ENCODE peak calls at places on chromosome 6, in four cellular contexts. One of them, this sample, is unnamed.
A peak's percentile ranks its signal among the peaks of the same experiment; 100 is the strongest.

GRCh38 chr6:63882208-63882607 is 246.6 kb downstream of the PHF3 start:
- DNase-seq in K562: no peak
- DNase-seq in GM12878: no peak
- DNase-seq in HepG2: peak; percentile 8
- DNase-seq in this sample: peak; percentile 46

GRCh38 chr6:134074151-134074712 is 21.8 kb upstream of the SLC2A12 start:
- DNase-seq in K562: no peak
- DNase-seq in GM12878: no peak
- DNase-seq in HepG2: peak; percentile 9
- DNase-seq in this sample: no peak

GRCh38 chr6:70221025-70221714 is 81.7 kb downstream of the COL9A1 start:
- DNase-seq in K562: peak; percentile 46
- DNase-seq in GM12878: no peak
- DNase-seq in HepG2: peak; percentile 12
- DNase-seq in this sample: peak; percentile 46

GRCh38 chr6:83488861-83489260 is 23.5 kb upstream of the PRSS35 start:
- DNase-seq in K562: no peak
- DNase-seq in GM12878: no peak
- DNase-seq in HepG2: no peak
- DNase-seq in this sample: no peak

GRCh38 chr6:77450924-77451323 is 12.4 kb downstream of the HTR1B start:
- DNase-seq in K562: no peak
- DNase-seq in GM12878: no peak
- DNase-seq in HepG2: no peak
- DNase-seq in this sample: no peak

GRCh38 chr6:128494440-128494839 is 26.0 kb downstream of the PTPRK start:
- DNase-seq in K562: no peak
- DNase-seq in GM12878: no peak
- DNase-seq in HepG2: no peak
- DNase-seq in this sample: no peak

GRCh38 chr6:116971959-116972358 is 94.9 kb downstream of the RFX6 start:
- DNase-seq in K562: peak; percentile 29
- DNase-seq in GM12878: no peak
- DNase-seq in HepG2: peak; percentile 68
- DNase-seq in this sample: peak; percentile 57

GRCh38 chr6:15066433-15067337 is 179.2 kb upstream of the JARID2 start:
- DNase-seq in K562: peak; percentile 76
- DNase-seq in GM12878: no peak
- DNase-seq in HepG2: no peak
- DNase-seq in this sample: no peak

GRCh38 chr6:120711255-120711654 is 623.0 kb downstream of the TBC1D32 start:
- DNase-seq in K562: no peak
- DNase-seq in GM12878: no peak
- DNase-seq in HepG2: no peak
- DNase-seq in this sample: no peak

GRCh38 chr6:21756487-21756886 is 162.9 kb downstream of the SOX4 start:
- DNase-seq in K562: no peak
- DNase-seq in GM12878: no peak
- DNase-seq in HepG2: no peak
- DNase-seq in this sample: no peak

GRCh38 chr6:12538881-12539357 is 177.6 kb upstream of the PHACTR1 start:
- DNase-seq in K562: no peak
- DNase-seq in GM12878: no peak
- DNase-seq in HepG2: peak; percentile 79
- DNase-seq in this sample: no peak

GRCh38 chr6:28497893-28498292 is 17.7 kb downstream of the GPX6 start:
- DNase-seq in K562: no peak
- DNase-seq in GM12878: no peak
- DNase-seq in HepG2: no peak
- DNase-seq in this sample: no peak

GRCh38 chr6:14177413-14178082 is 60.0 kb downstream of the CD83 start:
- DNase-seq in K562: no peak
- DNase-seq in GM12878: no peak
- DNase-seq in HepG2: no peak
- DNase-seq in this sample: no peak

GRCh38 chr6:107237992-107238660 is 122.8 kb upstream of the BEND3 start:
- DNase-seq in K562: no peak
- DNase-seq in GM12878: no peak
- DNase-seq in HepG2: no peak
- DNase-seq in this sample: no peak

GRCh38 chr6:44377971-44378370 is 9.5 kb upstream of the CDC5L start:
- DNase-seq in K562: no peak
- DNase-seq in GM12878: no peak
- DNase-seq in HepG2: peak; percentile 16
- DNase-seq in this sample: no peak

GRCh38 chr6:128511518-128511917 is 8.9 kb downstream of the PTPRK start:
- DNase-seq in K562: no peak
- DNase-seq in GM12878: peak; percentile 27
- DNase-seq in HepG2: no peak
- DNase-seq in this sample: no peak

GRCh38 chr6:72938104-72938503 is 287.2 kb downstream of the KHDC1L start:
- DNase-seq in K562: no peak
- DNase-seq in GM12878: no peak
- DNase-seq in HepG2: no peak
- DNase-seq in this sample: no peak

GRCh38 chr6:31533455-31533841 is 4.7 kb downstream of the MCCD1 start:
- DNase-seq in K562: no peak
- DNase-seq in GM12878: no peak
- DNase-seq in HepG2: no peak
- DNase-seq in this sample: no peak

GRCh38 chr6:31760790-31761189 is 1.7 kb upstream of the SAPCD1 start:
- DNase-seq in K562: no peak
- DNase-seq in GM12878: no peak
- DNase-seq in HepG2: no peak
- DNase-seq in this sample: no peak

GRCh38 chr6:125585470-125585869 is 164.0 kb upstream of the HEY2 start:
- DNase-seq in K562: no peak
- DNase-seq in GM12878: no peak
- DNase-seq in HepG2: no peak
- DNase-seq in this sample: no peak

GRCh38 chr6:57226221-57226620 is 4.1 kb upstream of the RAB23 start:
- DNase-seq in K562: no peak
- DNase-seq in GM12878: no peak
- DNase-seq in HepG2: no peak
- DNase-seq in this sample: no peak

GRCh38 chr6:10202111-10202510 is 212.8 kb downstream of the TFAP2A start:
- DNase-seq in K562: no peak
- DNase-seq in GM12878: no peak
- DNase-seq in HepG2: no peak
- DNase-seq in this sample: no peak

GRCh38 chr6:151070666-151071065 is 169.1 kb upstream of the AKAP12 start:
- DNase-seq in K562: no peak
- DNase-seq in GM12878: no peak
- DNase-seq in HepG2: peak; percentile 34
- DNase-seq in this sample: no peak

GRCh38 chr6:17932362-17932852 is 55.0 kb downstream of the KIF13A start:
- DNase-seq in K562: peak; percentile 71
- DNase-seq in GM12878: no peak
- DNase-seq in HepG2: peak; percentile 92
- DNase-seq in this sample: no peak

GRCh38 chr6:98828991-98829411 is 5.4 kb upstream of the POU3F2 start:
- DNase-seq in K562: no peak
- DNase-seq in GM12878: no peak
- DNase-seq in HepG2: no peak
- DNase-seq in this sample: no peak

GRCh38 chr6:130524552-130524951 is 158.7 kb downstream of the TMEM200A start:
- DNase-seq in K562: no peak
- DNase-seq in GM12878: no peak
- DNase-seq in HepG2: no peak
- DNase-seq in this sample: no peak

GRCh38 chr6:5541751-5542432 is 280.6 kb downstream of the FARS2 start:
- DNase-seq in K562: no peak
- DNase-seq in GM12878: no peak
- DNase-seq in HepG2: no peak
- DNase-seq in this sample: no peak

GRCh38 chr6:139236105-139236504 is 55.7 kb downstream of the TXLNB start:
- DNase-seq in K562: no peak
- DNase-seq in GM12878: no peak
- DNase-seq in HepG2: no peak
- DNase-seq in this sample: no peak

GRCh38 chr6:146851837-146852236 is 253.1 kb downstream of the ADGB start:
- DNase-seq in K562: no peak
- DNase-seq in GM12878: no peak
- DNase-seq in HepG2: no peak
- DNase-seq in this sample: no peak

GRCh38 chr6:113995632-113996031 is 24.7 kb upstream of the HDAC2 start:
- DNase-seq in K562: no peak
- DNase-seq in GM12878: no peak
- DNase-seq in HepG2: peak; percentile 19
- DNase-seq in this sample: peak; percentile 42

GRCh38 chr6:113997106-113997505 is 26.2 kb upstream of the HDAC2 start:
- DNase-seq in K562: no peak
- DNase-seq in GM12878: no peak
- DNase-seq in HepG2: no peak
- DNase-seq in this sample: no peak

GRCh38 chr6:113998811-113999210 is 27.9 kb upstream of the HDAC2 start:
- DNase-seq in K562: no peak
- DNase-seq in GM12878: no peak
- DNase-seq in HepG2: no peak
- DNase-seq in this sample: no peak

GRCh38 chr6:113999284-113999683 is 28.3 kb upstream of the HDAC2 start:
- DNase-seq in K562: no peak
- DNase-seq in GM12878: no peak
- DNase-seq in HepG2: no peak
- DNase-seq in this sample: no peak

GRCh38 chr6:113994934-113995342 is 24.0 kb upstream of the HDAC2 start:
- DNase-seq in K562: peak; percentile 53
- DNase-seq in GM12878: no peak
- DNase-seq in HepG2: peak; percentile 87
- DNase-seq in this sample: peak; percentile 75
- TF ChIP-seq BHLHE40 in K562: no peak
- TF ChIP-seq BHLHE40 in GM12878: no peak
- TF ChIP-seq BHLHE40 in HepG2: no peak
- TF ChIP-seq BHLHE40 in this sample: no peak

GRCh38 chr6:67811239-67812037 is 823.6 kb upstream of the ADGRB3 start:
- DNase-seq in K562: no peak
- DNase-seq in GM12878: no peak
- DNase-seq in HepG2: no peak
- DNase-seq in this sample: no peak
- TF ChIP-seq FOXK2 in K562: no peak
- TF ChIP-seq FOXK2 in GM12878: no peak
- TF ChIP-seq FOXK2 in HepG2: no peak
- TF ChIP-seq FOXK2 in this sample: no peak

GRCh38 chr6:66496659-66497058 is 789.6 kb upstream of the EYS start:
- DNase-seq in K562: no peak
- DNase-seq in GM12878: no peak
- DNase-seq in HepG2: peak; percentile 50
- DNase-seq in this sample: peak; percentile 32
- TF ChIP-seq BHLHE40 in K562: no peak
- TF ChIP-seq BHLHE40 in GM12878: no peak
- TF ChIP-seq BHLHE40 in HepG2: no peak
- TF ChIP-seq BHLHE40 in this sample: no peak

GRCh38 chr6:49479308-49480004 is 16.3 kb downstream of the CENPQ start:
- DNase-seq in K562: no peak
- DNase-seq in GM12878: no peak
- DNase-seq in HepG2: no peak
- DNase-seq in this sample: no peak
- TF ChIP-seq FOXK2 in K562: no peak
- TF ChIP-seq FOXK2 in GM12878: no peak
- TF ChIP-seq FOXK2 in HepG2: no peak
- TF ChIP-seq FOXK2 in this sample: no peak

GRCh38 chr6:138007014-138007472 is 100.2 kb downstream of the PERP start:
- DNase-seq in K562: peak; percentile 64
- DNase-seq in GM12878: no peak
- DNase-seq in HepG2: peak; percentile 48
- DNase-seq in this sample: peak; percentile 73

GRCh38 chr6:138001750-138002349 is 105.4 kb downstream of the PERP start:
- DNase-seq in K562: peak; percentile 48
- DNase-seq in GM12878: no peak
- DNase-seq in HepG2: peak; percentile 44
- DNase-seq in this sample: peak; percentile 60

GRCh38 chr6:138005846-138006245 is 101.4 kb downstream of the PERP start:
- DNase-seq in K562: no peak
- DNase-seq in GM12878: no peak
- DNase-seq in HepG2: no peak
- DNase-seq in this sample: no peak

GRCh38 chr6:138000955-138001354 is 106.3 kb downstream of the PERP start:
- DNase-seq in K562: no peak
- DNase-seq in GM12878: no peak
- DNase-seq in HepG2: no peak
- DNase-seq in this sample: no peak

DNA sequence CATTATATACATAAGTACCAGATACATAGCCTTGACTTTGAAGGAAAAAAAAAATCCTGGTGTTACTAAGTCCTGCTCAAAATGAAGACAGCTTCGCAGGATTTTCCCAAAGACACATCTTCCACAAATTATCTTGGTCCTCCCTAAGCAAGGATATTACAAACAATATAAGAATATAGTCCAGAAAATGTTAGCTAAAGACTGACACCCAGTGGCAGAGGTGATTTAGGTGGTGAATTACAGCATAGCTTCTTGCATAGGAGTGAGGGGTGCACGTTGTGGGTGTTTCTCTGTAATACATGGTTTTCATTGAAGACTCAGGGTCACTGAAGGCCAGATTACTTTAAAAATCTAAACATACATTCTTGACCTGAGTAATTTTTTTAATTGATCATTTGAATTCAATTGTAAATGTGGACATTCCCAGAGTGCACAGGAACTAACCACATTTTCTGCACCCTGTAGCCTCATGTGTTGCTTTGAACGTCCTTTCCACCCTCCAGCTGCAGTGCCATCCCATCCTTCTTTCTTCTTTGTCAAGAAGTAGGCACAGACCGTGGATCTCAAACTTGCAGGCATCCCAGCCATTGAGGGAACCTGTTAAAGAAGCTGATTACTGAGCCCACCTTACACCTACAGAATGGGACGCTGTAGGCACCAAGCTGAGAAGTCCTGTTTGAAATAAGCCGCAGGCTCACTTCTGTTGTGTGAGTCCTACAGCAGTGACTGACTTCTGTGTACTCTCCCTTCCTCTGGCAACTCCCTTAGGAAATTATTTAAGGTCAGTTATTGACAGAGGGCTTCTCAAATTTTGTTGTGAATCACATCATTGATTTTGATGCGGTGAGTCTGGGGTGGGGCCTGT is 102.6 kb downstream of the PERP start:
- DNase-seq in K562: peak; percentile 54
- DNase-seq in GM12878: peak; percentile 28
- DNase-seq in HepG2: peak; percentile 35
- DNase-seq in this sample: peak; percentile 43
- TF ChIP-seq BHLHE40 in K562: no peak
- TF ChIP-seq BHLHE40 in GM12878: no peak
- TF ChIP-seq BHLHE40 in HepG2: no peak
- TF ChIP-seq BHLHE40 in this sample: no peak

GRCh38 chr6:26342106-26342999 is 22.6 kb upstream of the BTN3A2 start:
- DNase-seq in K562: no peak
- DNase-seq in GM12878: no peak
- DNase-seq in HepG2: no peak
- DNase-seq in this sample: no peak

GRCh38 chr6:26344658-26345057 is 20.3 kb upstream of the BTN3A2 start:
- DNase-seq in K562: no peak
- DNase-seq in GM12878: no peak
- DNase-seq in HepG2: no peak
- DNase-seq in this sample: no peak

GRCh38 chr6:26349964-26350857 is 14.8 kb upstream of the BTN3A2 start:
- DNase-seq in K562: no peak
- DNase-seq in GM12878: no peak
- DNase-seq in HepG2: peak; percentile 95
- DNase-seq in this sample: no peak

GRCh38 chr6:26347699-26348098 is 17.3 kb upstream of the BTN3A2 start:
- DNase-seq in K562: no peak
- DNase-seq in GM12878: no peak
- DNase-seq in HepG2: peak; percentile 78
- DNase-seq in this sample: no peak

GRCh38 chr6:26345832-26346231 is 19.2 kb upstream of the BTN3A2 start:
- DNase-seq in K562: no peak
- DNase-seq in GM12878: no peak
- DNase-seq in HepG2: no peak
- DNase-seq in this sample: no peak
- TF ChIP-seq FOXK2 in K562: no peak
- TF ChIP-seq FOXK2 in GM12878: no peak
- TF ChIP-seq FOXK2 in HepG2: no peak
- TF ChIP-seq FOXK2 in this sample: no peak